ENCODE peak calls at places on chromosome 3, in nine cellular contexts. One of them, this sample, is unnamed.

GRCh38 chr3:61855211-61855610 is 293.8 kb downstream of the PTPRG start:
- DNase-seq in NCI-H1092: no peak
- DNase-seq in OCI-M1: no peak
- DNase-seq in brain microvascular endothelial cell: no peak
- DNase-seq in activated gamma-delta T cell: no peak
- DNase-seq in activated T-helper 1 cell treated with anti-CD3 and anti-CD28 coated beads, Interleukin-12 subunit alpha, Interleukin-12 subunit beta, Interleukin-2, Interleukin-4 antibody, amounts not matched to agents 30 ng/mL and 10 ng/mL and 1 ng/mL, durations not matched to agents 14 hours and 24 hours and 36 hours: no peak
- DNase-seq in posterior vena cava: no peak
- DNase-seq in type B pancreatic cell: no peak
- DNase-seq in T-cell: no peak
- DNase-seq in this sample: no peak

GRCh38 chr3:126266291-126266840 is 86.0 kb upstream of the ALDH1L1 start:
- DNase-seq in type B pancreatic cell: no peak
- DNase-seq in T-cell: no peak
- DNase-seq in OCI-M1: no peak
- DNase-seq in posterior vena cava: no peak
- DNase-seq in NCI-H1092: no peak
- DNase-seq in activated T-helper 1 cell treated with anti-CD3 and anti-CD28 coated beads, Interleukin-12 subunit alpha, Interleukin-12 subunit beta, Interleukin-2, Interleukin-4 antibody, amounts not matched to agents 30 ng/mL and 10 ng/mL and 1 ng/mL, durations not matched to agents 14 hours and 24 hours and 36 hours: no peak
- DNase-seq in activated gamma-delta T cell: no peak
- DNase-seq in brain microvascular endothelial cell: no peak
- DNase-seq in this sample: no peak

GRCh38 chr3:194265505-194265892 is 85.6 kb downstream of the CPN2 start:
- DNase-seq in OCI-M1: no peak
- DNase-seq in posterior vena cava: peak
- DNase-seq in activated gamma-delta T cell: no peak
- DNase-seq in NCI-H1092: peak
- DNase-seq in T-cell: no peak
- DNase-seq in brain microvascular endothelial cell: peak
- DNase-seq in type B pancreatic cell: no peak
- DNase-seq in activated T-helper 1 cell treated with anti-CD3 and anti-CD28 coated beads, Interleukin-12 subunit alpha, Interleukin-12 subunit beta, Interleukin-2, Interleukin-4 antibody, amounts not matched to agents 30 ng/mL and 10 ng/mL and 1 ng/mL, durations not matched to agents 14 hours and 24 hours and 36 hours: no peak
- DNase-seq in this sample: no peak

GRCh38 chr3:119311191-119311925 is 17.2 kb downstream of the ARHGAP31 start:
- DNase-seq in activated T-helper 1 cell treated with anti-CD3 and anti-CD28 coated beads, Interleukin-12 subunit alpha, Interleukin-12 subunit beta, Interleukin-2, Interleukin-4 antibody, amounts not matched to agents 30 ng/mL and 10 ng/mL and 1 ng/mL, durations not matched to agents 14 hours and 24 hours and 36 hours: no peak
- DNase-seq in activated gamma-delta T cell: no peak
- DNase-seq in NCI-H1092: no peak
- DNase-seq in posterior vena cava: no peak
- DNase-seq in brain microvascular endothelial cell: peak
- DNase-seq in T-cell: no peak
- DNase-seq in OCI-M1: no peak
- DNase-seq in type B pancreatic cell: no peak
- DNase-seq in this sample: peak

GRCh38 chr3:189718215-189718614 is 87.0 kb downstream of the TP63 start:
- DNase-seq in activated gamma-delta T cell: no peak
- DNase-seq in NCI-H1092: no peak
- DNase-seq in OCI-M1: no peak
- DNase-seq in activated T-helper 1 cell treated with anti-CD3 and anti-CD28 coated beads, Interleukin-12 subunit alpha, Interleukin-12 subunit beta, Interleukin-2, Interleukin-4 antibody, amounts not matched to agents 30 ng/mL and 10 ng/mL and 1 ng/mL, durations not matched to agents 14 hours and 24 hours and 36 hours: no peak
- DNase-seq in posterior vena cava: no peak
- DNase-seq in brain microvascular endothelial cell: no peak
- DNase-seq in T-cell: no peak
- DNase-seq in type B pancreatic cell: no peak
- DNase-seq in this sample: no peak

GRCh38 chr3:48151807-48152427 is 36.3 kb downstream of the CDC25A start:
- DNase-seq in activated T-helper 1 cell treated with anti-CD3 and anti-CD28 coated beads, Interleukin-12 subunit alpha, Interleukin-12 subunit beta, Interleukin-2, Interleukin-4 antibody, amounts not matched to agents 30 ng/mL and 10 ng/mL and 1 ng/mL, durations not matched to agents 14 hours and 24 hours and 36 hours: no peak
- DNase-seq in NCI-H1092: no peak
- DNase-seq in posterior vena cava: no peak
- DNase-seq in activated gamma-delta T cell: no peak
- DNase-seq in OCI-M1: no peak
- DNase-seq in brain microvascular endothelial cell: no peak
- DNase-seq in type B pancreatic cell: no peak
- DNase-seq in T-cell: no peak
- DNase-seq in this sample: no peak

GRCh38 chr3:154139996-154140436 is 18.8 kb downstream of the ARHGEF26 start:
- DNase-seq in brain microvascular endothelial cell: no peak
- DNase-seq in OCI-M1: no peak
- DNase-seq in T-cell: no peak
- DNase-seq in type B pancreatic cell: no peak
- DNase-seq in NCI-H1092: no peak
- DNase-seq in activated T-helper 1 cell treated with anti-CD3 and anti-CD28 coated beads, Interleukin-12 subunit alpha, Interleukin-12 subunit beta, Interleukin-2, Interleukin-4 antibody, amounts not matched to agents 30 ng/mL and 10 ng/mL and 1 ng/mL, durations not matched to agents 14 hours and 24 hours and 36 hours: no peak
- DNase-seq in activated gamma-delta T cell: no peak
- DNase-seq in posterior vena cava: no peak
- DNase-seq in this sample: no peak

GRCh38 chr3:53650424-53650823 is 156.0 kb downstream of the CACNA1D start:
- DNase-seq in brain microvascular endothelial cell: no peak
- DNase-seq in activated gamma-delta T cell: no peak
- DNase-seq in type B pancreatic cell: no peak
- DNase-seq in T-cell: no peak
- DNase-seq in NCI-H1092: no peak
- DNase-seq in activated T-helper 1 cell treated with anti-CD3 and anti-CD28 coated beads, Interleukin-12 subunit alpha, Interleukin-12 subunit beta, Interleukin-2, Interleukin-4 antibody, amounts not matched to agents 30 ng/mL and 10 ng/mL and 1 ng/mL, durations not matched to agents 14 hours and 24 hours and 36 hours: no peak
- DNase-seq in OCI-M1: no peak
- DNase-seq in posterior vena cava: no peak
- DNase-seq in this sample: no peak

GRCh38 chr3:107264888-107265287 is 112.4 kb upstream of the CCDC54 start:
- DNase-seq in type B pancreatic cell: no peak
- DNase-seq in posterior vena cava: no peak
- DNase-seq in brain microvascular endothelial cell: no peak
- DNase-seq in activated gamma-delta T cell: no peak
- DNase-seq in OCI-M1: no peak
- DNase-seq in activated T-helper 1 cell treated with anti-CD3 and anti-CD28 coated beads, Interleukin-12 subunit alpha, Interleukin-12 subunit beta, Interleukin-2, Interleukin-4 antibody, amounts not matched to agents 30 ng/mL and 10 ng/mL and 1 ng/mL, durations not matched to agents 14 hours and 24 hours and 36 hours: no peak
- DNase-seq in NCI-H1092: no peak
- DNase-seq in T-cell: no peak
- DNase-seq in this sample: no peak

GRCh38 chr3:158845748-158846350 is 44.0 kb downstream of the MFSD1 start:
- DNase-seq in brain microvascular endothelial cell: no peak
- DNase-seq in NCI-H1092: peak
- DNase-seq in OCI-M1: peak
- DNase-seq in posterior vena cava: no peak
- DNase-seq in T-cell: no peak
- DNase-seq in activated T-helper 1 cell treated with anti-CD3 and anti-CD28 coated beads, Interleukin-12 subunit alpha, Interleukin-12 subunit beta, Interleukin-2, Interleukin-4 antibody, amounts not matched to agents 30 ng/mL and 10 ng/mL and 1 ng/mL, durations not matched to agents 14 hours and 24 hours and 36 hours: peak
- DNase-seq in activated gamma-delta T cell: no peak
- DNase-seq in type B pancreatic cell: no peak
- DNase-seq in this sample: no peak